ENCODE peak calls at places on chromosomes 12 and 14, in six cellular contexts. Q is mammary epithelial cell, P is HepG2, I is astrocyte, V is astrocyte of the spinal cord, R is hepatocyte. Z is an unnamed sample.

GRCh38 chr14:30114051-30114450 is 186.4 kb upstream of the PRKD1 start:
- DNase-seq in V (no peak), I (no peak), R (no peak), Q (no peak), P (no peak), Z (no peak)

GRCh38 chr12:106428379-106428778 is 70.8 kb downstream of the POLR3B start:
- DNase-seq in Q (no peak), V (peak; percentile 51), P (no peak), R (no peak), I (peak; percentile 54), Z (no peak)

GRCh38 chr14:95025941-95026340 is 131.4 kb downstream of the DICER1 start:
- DNase-seq in V (no peak), P (no peak), Q (no peak), I (no peak), R (no peak), Z (no peak)

GRCh38 chr14:69647216-69647615 is 35.8 kb downstream of the SUSD6 start:
- DNase-seq in R (no peak), P (no peak), V (no peak), Q (no peak), I (no peak), Z (no peak)

GRCh38 chr12:122423258-122424165 is 1.0 kb upstream of the CLIP1 start:
- DNase-seq in Q (peak; percentile 57), I (peak; percentile 49), R (peak; percentile 50), P (peak; percentile 64), V (peak; percentile 50), Z (no peak)

GRCh38 chr12:116366824-116367223 is 89.3 kb upstream of the MED13L start:
- DNase-seq in I (no peak), V (no peak), Q (no peak), P (no peak), R (no peak), Z (no peak)

GRCh38 chr12:46366771-46367170 is 5.8 kb downstream of the SLC38A2 start:
- DNase-seq in Q (no peak), P (no peak), R (no peak), I (no peak), V (no peak), Z (no peak)

GRCh38 chr14:75961662-75962061 is 20.1 kb downstream of the TGFB3 start:
- DNase-seq in R (no peak), V (no peak), P (no peak), Q (no peak), I (no peak), Z (no peak)

GRCh38 chr12:87667378-87667777 is 361.8 kb downstream of the C12orf50 start:
- DNase-seq in Q (peak; percentile 31), I (peak; percentile 61), P (no peak), V (peak; percentile 51), R (peak; percentile 33), Z (no peak)

GRCh38 chr14:72480465-72481243 is 413.2 kb downstream of the DPF3 start:
- DNase-seq in V (no peak), P (no peak), I (no peak), R (peak; percentile 11), Q (no peak), Z (no peak)

DNA sequence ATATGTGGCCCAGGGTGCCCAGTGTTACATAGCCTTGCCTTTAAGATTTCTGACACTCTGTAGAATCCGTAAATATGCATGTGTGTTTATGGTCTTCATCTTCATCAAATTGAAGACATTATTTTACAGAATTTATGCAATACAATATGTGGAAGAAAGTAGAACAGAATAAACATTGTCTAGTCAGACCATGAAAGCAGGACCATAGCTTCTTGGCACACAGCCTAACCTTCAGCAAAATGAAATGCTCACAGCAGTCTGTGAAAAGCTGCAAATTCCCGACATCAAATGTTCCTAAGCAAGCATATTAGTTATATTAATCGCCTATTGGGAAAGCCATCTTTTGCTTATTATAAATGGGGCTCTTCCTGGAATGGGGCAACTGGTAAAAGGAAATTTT is 111.3 kb upstream of the GARIN2 start:
- DNase-seq in I (no peak), R (no peak), P (no peak), V (no peak), Q (no peak), Z (no peak)
- TF ChIP-seq CTCF in I (no peak), R (no peak), P (no peak), V (no peak), Q (no peak), Z (no peak)

DNA sequence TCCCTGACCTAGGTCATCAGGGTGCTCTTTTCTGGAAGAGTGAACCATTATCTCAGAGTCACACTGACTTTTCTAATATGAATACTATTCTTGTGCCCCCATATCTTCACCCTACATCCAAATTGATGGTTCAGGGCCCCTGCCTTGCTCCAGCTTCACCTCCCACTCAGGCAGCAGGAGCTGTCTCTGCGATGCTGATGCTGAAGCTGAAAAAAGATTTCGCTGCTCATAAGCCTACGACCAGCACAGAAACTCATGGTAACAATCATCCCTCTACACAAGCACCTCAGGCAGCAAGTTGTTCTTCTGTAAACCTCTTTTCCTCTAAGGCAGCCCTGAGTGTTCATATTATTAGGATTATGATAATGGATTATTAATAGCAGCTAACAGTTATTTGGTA is 3.2 kb downstream of the ARF3 start:
- DNase-seq in V (no peak), P (no peak), R (no peak), Q (no peak), I (no peak), Z (no peak)
- H3K4me3 ChIP-seq in V (no peak overlapping the region), P (no peak overlapping the region), R (no peak overlapping the region), Q (no peak overlapping the region), I (no peak overlapping the region), Z (no peak overlapping the region)

GRCh38 chr12:56152756-56153137 is 360 bp downstream of the MYL6B start:
- DNase-seq in R (no peak), Q (no peak), I (no peak), V (no peak), P (no peak), Z (no peak)

GRCh38 chr12:56150563-56150962 is 1.8 kb upstream of the MYL6B start:
- DNase-seq in R (no peak), I (no peak), V (peak; percentile 35), Q (no peak), P (no peak), Z (no peak)

GRCh38 chr12:56153291-56154065 is 1.1 kb downstream of the MYL6B start:
- DNase-seq in R (no peak), P (no peak), I (no peak), V (no peak), Q (no peak), Z (no peak)

GRCh38 chr12:56152132-56152755 is at the start of gene MYL6B:
- DNase-seq in Q (peak; percentile 89), I (peak; percentile 78), R (peak; percentile 96), V (peak; percentile 93), P (peak; percentile 83), Z (peak; percentile 49)

DNA sequence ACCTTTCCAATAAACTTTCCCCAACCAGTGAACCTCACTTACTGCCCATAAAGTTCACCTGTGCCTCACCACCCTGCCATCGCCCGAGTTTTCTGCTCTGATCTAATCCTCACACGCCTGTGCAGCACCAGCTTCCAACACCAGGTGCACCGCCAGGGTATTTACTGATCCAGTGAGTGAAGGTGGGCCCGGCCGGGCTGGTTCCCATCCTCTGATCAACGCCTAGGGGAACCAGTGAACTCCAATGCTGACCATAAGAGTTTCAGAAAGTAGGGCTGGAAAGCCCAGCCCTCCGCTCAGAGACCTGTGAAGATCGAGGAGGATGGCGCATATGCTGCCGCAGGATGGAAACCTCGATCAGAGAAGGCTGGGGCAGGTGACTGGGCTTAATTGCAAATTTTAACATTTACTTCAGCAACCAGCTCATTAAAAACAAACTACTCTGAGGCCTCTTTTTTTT is 685 bp upstream of the MYL6B start:
- DNase-seq in V (no peak), I (no peak), Q (peak; percentile 46), P (peak; percentile 80), R (peak; percentile 82), Z (no peak)
- TF ChIP-seq CTCF in V (peak; percentile 28), I (peak; percentile 27), Q (peak; percentile 53), P (no peak), R (peak; percentile 32), Z (peak; percentile 38)

DNA sequence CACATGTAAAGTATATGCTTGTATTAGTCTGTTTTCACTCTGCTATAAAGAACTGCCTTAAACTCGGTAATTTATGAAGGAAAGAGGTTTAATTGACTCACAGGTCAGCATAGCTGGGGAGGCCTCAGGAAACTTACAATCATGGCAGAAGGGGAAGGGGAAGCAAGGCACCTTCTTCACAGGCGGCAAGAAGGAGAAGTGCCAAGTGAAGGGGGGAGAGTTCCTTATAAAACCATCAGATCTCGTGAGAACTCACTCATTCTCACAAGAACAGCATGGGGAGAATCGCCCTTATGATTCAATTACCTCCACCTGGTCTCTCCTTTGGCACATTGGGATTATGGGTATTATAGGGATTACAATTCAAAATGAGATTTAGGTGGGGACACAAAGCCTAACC is 229.5 kb upstream of the PLXNC1 start:
- DNase-seq in V (no peak), P (no peak), R (no peak), Q (no peak), I (no peak), Z (no peak)
- H3K4me3 ChIP-seq in V (no peak overlapping the region), P (no peak overlapping the region), R (no peak overlapping the region), Q (no peak overlapping the region), I (no peak overlapping the region), Z (no peak overlapping the region)

GRCh38 chr12:76025601-76026575 is 5.7 kb downstream of the PHLDA1 start:
- DNase-seq in R (no peak), I (peak; percentile 51), P (no peak), V (peak; percentile 90), Q (peak; percentile 66), Z (no peak)

GRCh38 chr12:76026643-76027063 is 4.9 kb downstream of the PHLDA1 start:
- DNase-seq in Q (peak; percentile 65), P (peak; percentile 61), R (no peak), V (peak; percentile 73), I (no peak), Z (no peak)

GRCh38 chr12:76024102-76024781 is 7.3 kb downstream of the PHLDA1 start:
- DNase-seq in Q (peak; percentile 11), V (peak; percentile 84), I (no peak), R (no peak), P (no peak), Z (no peak)

GRCh38 chr12:76023069-76023690 is 8.4 kb downstream of the PHLDA1 start:
- DNase-seq in Q (no peak), P (no peak), V (peak; percentile 64), I (no peak), R (no peak), Z (no peak)

DNA sequence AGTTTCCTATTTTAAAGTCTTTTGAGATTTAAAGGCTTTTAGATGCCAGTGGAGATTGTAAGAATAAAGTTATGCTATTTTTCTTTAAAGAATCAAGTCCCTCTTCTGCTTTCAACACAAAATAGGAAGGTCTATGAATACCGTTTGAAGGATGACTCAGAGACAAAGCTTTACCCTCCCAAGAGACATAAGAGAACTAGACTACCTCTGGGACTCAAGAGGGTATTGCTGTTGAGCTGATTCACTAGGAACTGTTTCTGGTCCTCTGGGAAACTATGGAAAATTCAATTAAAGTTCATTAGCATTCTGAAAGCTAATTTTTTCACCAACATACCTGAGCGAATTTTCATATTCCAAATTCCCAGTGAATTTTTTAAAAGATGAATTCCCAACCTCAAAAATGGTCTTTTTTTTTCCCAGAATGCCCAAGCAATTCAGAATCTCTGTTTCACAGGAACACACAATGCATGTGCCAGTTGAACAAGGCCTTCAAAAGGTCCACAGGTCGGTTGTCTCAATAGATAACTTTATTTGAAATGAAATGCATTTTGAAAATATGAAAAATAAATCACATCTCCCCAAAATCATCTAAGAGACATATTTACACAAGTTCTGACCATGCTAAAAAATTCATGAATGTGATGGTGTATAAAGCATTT is 6.5 kb downstream of the PHLDA1 start:
- DNase-seq in V (peak; percentile 94), P (no peak), R (no peak), Q (peak; percentile 77), I (peak; percentile 84), Z (no peak)
- TF ChIP-seq CTCF in V (no peak), P (no peak), R (no peak), Q (no peak), I (no peak), Z (no peak)

GRCh38 chr12:113474635-113475436 is 3.2 kb upstream of the LHX5 start:
- DNase-seq in Q (no peak), I (no peak), R (no peak), V (no peak), P (no peak), Z (no peak)
- H3K4me3 ChIP-seq in Q (no peak overlapping the region), I (no peak overlapping the region), R (no peak overlapping the region), V (no peak overlapping the region), P (no peak overlapping the region), Z (no peak overlapping the region)

Z was measured in AG09309.